ENCODE peak calls at places on chromosomes 4 and X, in five cellular contexts. Q is dorsolateral prefrontal cortex; P is SJSA1; J is CD4-positive, alpha-beta T cell; Z is HCT116. E is an unnamed sample.
A peak's percentile ranks its signal among the peaks of the same experiment; 100 is the strongest.

GRCh38 chr4:88333741-88334405 is 44.8 kb upstream of the HERC6 start:
- DNase-seq in J (no peak), Z (no peak), Q (no peak), P (no peak), E (no peak)

GRCh38 chr4:80097395-80098177 is 24.6 kb upstream of the ANTXR2 start:
- DNase-seq in Q (no peak), J (no peak), Z (no peak), P (no peak), E (no peak)

GRCh38 chr4:22515888-22516541 is at the start of gene ADGRA3:
- DNase-seq in Z (no peak), Q (no peak), P (peak; percentile 56), J (no peak), E (peak; percentile 49)

GRCh38 chr4:25095756-25096552 is 64.3 kb downstream of the SEPSECS start:
- DNase-seq in J (no peak), Z (no peak), P (no peak), Q (no peak), E (no peak)

GRCh38 chr4:87236851-87237250 is 16.4 kb upstream of the KLHL8 start:
- DNase-seq in Q (no peak), Z (no peak), P (no peak), J (no peak), E (no peak)

GRCh38 chrX:13614154-13614553 is 38.8 kb upstream of the TCEANC start:
- DNase-seq in Q (no peak), J (no peak), P (no peak), Z (no peak), E (no peak)

GRCh38 chrX:49029876-49030275 is 13.3 kb downstream of the TFE3 start:
- DNase-seq in Z (peak; percentile 37), P (no peak), Q (no peak), J (no peak), E (no peak)

GRCh38 chr4:155342142-155342541 is 34.6 kb downstream of the MAP9 start:
- DNase-seq in Q (no peak), P (no peak), J (no peak), Z (no peak), E (no peak)

GRCh38 chrX:115023139-115023538 is 5.7 kb upstream of the IL13RA2 start:
- DNase-seq in Z (peak; percentile 15), J (no peak), Q (no peak), P (no peak), E (no peak)

GRCh38 chr4:40418430-40419230 is 83.5 kb downstream of the CHRNA9 start:
- DNase-seq in P (no peak), Q (no peak), J (no peak), Z (no peak), E (no peak)

GRCh38 chrX:40949071-40949470 is 136.2 kb upstream of the USP9X start:
- DNase-seq in Z (no peak), P (no peak), J (no peak), Q (no peak), E (no peak)

GRCh38 chrX:65846974-65847373 is 179.5 kb downstream of the MSN start:
- DNase-seq in J (no peak), P (no peak), Q (no peak), Z (no peak), E (no peak)

GRCh38 chr4:186633844-186634243 is 78.5 kb upstream of the MTNR1A start:
- DNase-seq in Z (no peak), P (no peak), J (no peak), Q (no peak), E (no peak)

GRCh38 chrX:70466968-70467367 is 22.3 kb downstream of the DLG3 start:
- DNase-seq in J (no peak), Q (no peak), Z (no peak), P (no peak), E (no peak)

GRCh38 chr4:156193800-156194199 is 240.1 kb upstream of the CTSO start:
- DNase-seq in Z (no peak), J (no peak), P (no peak), Q (peak; percentile 44), E (no peak)

GRCh38 chr4:1209821-1210220 is 37.4 kb upstream of the SPON2 start:
- DNase-seq in Z (no peak), Q (no peak), P (peak; percentile 51), J (no peak), E (no peak)

GRCh38 chr4:169362607-169363006 is 91.9 kb upstream of the SH3RF1 start:
- DNase-seq in J (no peak), Q (no peak), P (no peak), Z (no peak), E (no peak)

GRCh38 chr4:86759298-86759697 is 89.9 kb downstream of the SLC10A6 start:
- DNase-seq in J (no peak), Q (no peak), Z (no peak), P (no peak), E (no peak)

GRCh38 chrX:16695079-16695676 is 17.3 kb downstream of the CTPS2 start:
- DNase-seq in Q (peak; percentile 80), Z (peak; percentile 26), J (peak; percentile 46), P (peak; percentile 52), E (peak; percentile 22)

GRCh38 chr4:111330786-111331185 is 707.9 kb upstream of the PITX2 start:
- DNase-seq in P (no peak), J (no peak), Z (no peak), Q (no peak), E (no peak)

GRCh38 chr4:157687971-157688370 is 467.4 kb downstream of the GRIA2 start:
- DNase-seq in P (no peak), Q (no peak), Z (no peak), J (no peak), E (no peak)

DNA sequence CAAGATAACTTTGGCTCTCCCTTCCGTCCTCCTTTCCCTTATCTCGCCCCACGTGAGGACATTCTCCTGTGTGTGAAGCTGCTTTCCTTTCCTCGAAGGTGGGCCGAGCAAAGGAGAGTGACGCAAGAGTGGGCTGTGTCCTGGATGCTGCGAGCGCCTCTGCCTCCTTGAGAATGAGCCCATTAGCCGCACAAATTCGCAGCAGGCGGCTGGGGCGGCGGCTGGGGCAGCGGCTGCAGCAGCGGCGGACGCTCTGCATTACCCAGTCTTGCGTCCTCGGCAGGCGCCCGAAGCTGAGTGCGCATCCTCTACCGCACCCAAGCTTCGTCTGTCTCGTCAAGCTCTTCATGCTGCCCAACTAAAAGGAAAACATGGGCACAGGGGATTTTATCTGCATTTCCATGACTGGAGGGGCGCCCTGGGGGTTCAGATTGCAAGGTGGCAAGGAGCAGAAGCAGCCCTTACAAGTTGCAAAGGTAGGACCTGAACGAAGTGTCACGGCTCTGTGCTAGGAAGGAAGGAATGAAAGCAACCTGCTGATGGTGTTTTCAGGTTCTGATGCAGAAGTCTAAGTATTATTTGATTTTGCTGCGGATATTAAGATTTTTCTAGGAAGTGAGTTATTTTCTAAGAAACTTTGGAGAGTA is at the start of gene SYNPO2:
- DNase-seq in Z (peak; percentile 57), J (no peak), P (peak; percentile 81), Q (peak; percentile 42), E (no peak)
- H3K27ac ChIP-seq in Z (no peak within 1 kb of the TSS), J (no peak within 1 kb of the TSS), P (no peak within 1 kb of the TSS), Q (peak within 1 kb of the TSS; percentile 42), E (no peak within 1 kb of the TSS)

DNA sequence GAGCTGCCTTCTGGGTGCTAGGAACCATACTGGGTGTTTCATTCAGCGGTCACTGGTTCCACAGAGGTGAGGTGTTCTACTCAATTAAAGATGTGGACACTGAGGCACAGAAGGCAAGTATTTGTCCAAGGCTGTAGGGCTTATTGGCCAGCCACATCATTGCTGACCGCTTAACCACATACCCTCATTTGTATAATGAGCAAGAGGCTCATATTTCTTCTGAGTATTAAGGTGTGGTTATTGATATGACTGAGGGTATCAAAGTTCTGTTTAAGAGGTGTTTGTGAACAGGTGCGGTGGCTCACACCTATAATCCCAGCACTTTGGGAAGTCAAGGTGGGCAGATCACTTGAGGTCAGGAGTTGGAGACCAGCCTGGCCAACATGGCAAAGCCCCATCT is 14.3 kb downstream of the RNF4 start:
- DNase-seq in J (no peak), Z (no peak), Q (no peak), P (no peak), E (no peak)
- H3K27ac ChIP-seq in J (no peak overlapping the region), Z (no peak overlapping the region), Q (peak overlapping the region; percentile 77), P (no peak overlapping the region), E (peak overlapping the region; percentile 81)

GRCh38 chr4:152095701-152096070 is 334.9 kb upstream of the GATB start:
- DNase-seq in Z (no peak), Q (no peak), P (no peak), J (no peak), E (no peak)

GRCh38 chr4:152098365-152099060 is 337.7 kb upstream of the GATB start:
- DNase-seq in P (no peak), Z (no peak), J (no peak), Q (no peak), E (no peak)

GRCh38 chr4:152099061-152099425 is 338.2 kb upstream of the GATB start:
- DNase-seq in J (no peak), Z (no peak), Q (no peak), P (no peak), E (no peak)

GRCh38 chr4:152099555-152099954 is 338.7 kb upstream of the GATB start:
- DNase-seq in Q (no peak), Z (no peak), J (no peak), P (no peak), E (no peak)

GRCh38 chr4:152097371-152097770 is 336.6 kb upstream of the GATB start:
- DNase-seq in Z (no peak), J (no peak), Q (no peak), P (no peak), E (no peak)
- H3K27ac ChIP-seq in Z (no peak overlapping the region), J (no peak overlapping the region), Q (no peak overlapping the region), P (no peak overlapping the region), E (no peak overlapping the region)

GRCh38 chr4:53306729-53307128 is 59.1 kb downstream of the SCFD2 start:
- DNase-seq in Q (no peak), Z (no peak), P (no peak), J (no peak), E (no peak)

GRCh38 chr4:53307210-53307609 is 58.7 kb downstream of the SCFD2 start:
- DNase-seq in J (no peak), P (no peak), Q (no peak), Z (no peak), E (no peak)

GRCh38 chr4:53313510-53313909 is 52.4 kb downstream of the SCFD2 start:
- DNase-seq in P (no peak), J (no peak), Q (peak; percentile 43), Z (no peak), E (no peak)

GRCh38 chr4:53309321-53310020 is 56.4 kb downstream of the SCFD2 start:
- DNase-seq in P (no peak), Q (no peak), J (no peak), Z (no peak), E (no peak)

DNA sequence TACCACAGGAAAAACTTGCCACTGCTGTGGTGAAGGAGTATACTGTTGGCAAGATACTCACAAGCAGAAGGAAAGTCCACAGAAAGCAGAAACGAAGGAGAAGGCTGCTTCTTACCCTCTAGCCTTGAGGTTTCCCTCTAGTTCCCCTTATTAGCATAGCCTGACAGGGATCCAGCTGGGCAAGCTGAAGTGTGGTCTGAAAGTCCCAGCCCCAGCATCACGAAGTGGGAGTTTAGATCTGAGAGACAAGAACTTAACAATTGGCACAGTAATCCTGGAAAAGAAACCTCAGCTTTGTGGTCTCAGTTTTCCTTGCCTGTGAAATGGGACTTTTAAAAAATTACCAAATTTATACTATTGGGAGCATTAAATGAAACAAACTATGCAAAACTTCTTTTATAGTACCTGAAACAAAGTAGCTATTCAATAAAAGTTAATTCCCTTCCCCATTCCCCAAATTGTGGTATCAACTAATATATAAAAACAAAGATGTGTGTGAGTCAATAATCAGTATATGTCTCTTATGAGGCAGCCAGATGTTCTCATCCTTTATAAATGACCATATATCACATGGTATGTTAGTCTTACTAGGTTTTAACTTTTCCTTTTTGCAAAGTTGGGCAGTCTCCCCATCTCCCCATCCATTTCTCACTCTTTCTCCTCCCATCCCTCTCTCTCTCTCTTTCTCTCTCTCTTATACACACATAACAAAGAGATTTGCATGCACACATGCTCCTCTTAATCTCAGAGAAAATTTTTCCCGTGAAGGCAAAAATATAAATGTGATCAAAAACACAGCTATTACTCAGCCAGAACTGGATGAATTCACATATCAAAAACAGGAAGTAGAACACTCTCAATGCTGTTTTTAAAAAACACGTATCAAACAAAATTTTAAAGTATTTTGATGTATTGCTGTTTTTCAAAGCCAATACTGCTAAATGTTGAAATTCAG is 57.8 kb downstream of the SCFD2 start:
- DNase-seq in Z (no peak), J (no peak), P (no peak), Q (no peak), E (no peak)
- H3K27ac ChIP-seq in Z (no peak overlapping the region), J (no peak overlapping the region), P (no peak overlapping the region), Q (no peak overlapping the region), E (no peak overlapping the region)